ENCODE peak calls at places on chromosomes 4 and X, in four cellular contexts. U, K, M and Y are unnamed samples. For H3K27me3, the result is how much of the 10 kb centered on the place peaks cover.

GRCh38 chr4:186901850-186902249 is 178.2 kb upstream of the FAT1 start:
- DNase-seq in K (no peak), M (no peak), U (no peak), Y (no peak)

GRCh38 chr4:24473309-24473721 is 111.0 kb downstream of the DHX15 start:
- DNase-seq in U (no peak), M (peak), K (peak), Y (peak)

GRCh38 chr4:3201718-3202702 is 46.9 kb upstream of the MSANTD1 start:
- DNase-seq in U (no peak), M (no peak), K (peak), Y (peak)

GRCh38 chr4:99861120-99861905 is 32.9 kb downstream of the LAMTOR3 start:
- DNase-seq in K (no peak), U (no peak), M (peak), Y (no peak)

GRCh38 chr4:113548303-113548702 is 213.2 kb downstream of the CAMK2D start:
- DNase-seq in K (no peak), M (no peak), U (no peak), Y (no peak)

GRCh38 chr4:20954541-20954940 is 254.3 kb downstream of the PACRGL start:
- DNase-seq in M (no peak), K (peak), U (no peak), Y (no peak)

GRCh38 chrX:28880136-28880535 is 292.9 kb downstream of the IL1RAPL1 start:
- DNase-seq in U (no peak), K (no peak), M (no peak), Y (no peak)

GRCh38 chr4:72318771-72319170 is 250.2 kb downstream of the ADAMTS3 start:
- DNase-seq in K (no peak), M (no peak), U (no peak), Y (no peak)

GRCh38 chrX:130111220-130111934 is 1.1 kb upstream of the ELF4 start:
- DNase-seq in M (no peak), U (no peak), K (no peak), Y (no peak)

DNA sequence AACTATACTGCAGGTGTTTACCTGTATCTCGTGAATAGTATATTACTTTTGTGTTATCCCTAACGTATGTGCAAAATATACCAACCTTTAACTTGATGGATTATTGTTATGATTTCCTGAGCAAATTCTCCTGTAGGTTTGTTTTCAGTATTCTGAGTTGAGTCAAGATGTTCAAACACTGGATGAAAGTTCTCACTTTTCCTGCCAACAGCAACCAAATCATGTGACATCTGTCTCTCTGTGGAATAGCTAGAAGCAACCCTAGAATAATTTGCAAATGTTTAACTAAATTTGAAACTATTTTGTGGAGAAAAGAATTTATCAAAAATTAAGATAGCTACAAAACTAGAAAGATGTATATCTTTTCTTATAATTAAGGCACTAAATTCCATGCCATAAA is 35.6 kb downstream of the BCLAF3 start:
- DNase-seq in K (no peak), U (no peak), M (no peak), Y (no peak)
- H3K27me3 ChIP-seq in K (under half), U (under half), M (under half), Y (under half)

GRCh38 chr4:7306021-7306420 is 113.7 kb downstream of the SORCS2 start:
- DNase-seq in K (no peak), M (no peak), U (no peak), Y (no peak)
- H3K27me3 ChIP-seq in K (under half), M (half or more), U (under half), Y (under half)

DNA sequence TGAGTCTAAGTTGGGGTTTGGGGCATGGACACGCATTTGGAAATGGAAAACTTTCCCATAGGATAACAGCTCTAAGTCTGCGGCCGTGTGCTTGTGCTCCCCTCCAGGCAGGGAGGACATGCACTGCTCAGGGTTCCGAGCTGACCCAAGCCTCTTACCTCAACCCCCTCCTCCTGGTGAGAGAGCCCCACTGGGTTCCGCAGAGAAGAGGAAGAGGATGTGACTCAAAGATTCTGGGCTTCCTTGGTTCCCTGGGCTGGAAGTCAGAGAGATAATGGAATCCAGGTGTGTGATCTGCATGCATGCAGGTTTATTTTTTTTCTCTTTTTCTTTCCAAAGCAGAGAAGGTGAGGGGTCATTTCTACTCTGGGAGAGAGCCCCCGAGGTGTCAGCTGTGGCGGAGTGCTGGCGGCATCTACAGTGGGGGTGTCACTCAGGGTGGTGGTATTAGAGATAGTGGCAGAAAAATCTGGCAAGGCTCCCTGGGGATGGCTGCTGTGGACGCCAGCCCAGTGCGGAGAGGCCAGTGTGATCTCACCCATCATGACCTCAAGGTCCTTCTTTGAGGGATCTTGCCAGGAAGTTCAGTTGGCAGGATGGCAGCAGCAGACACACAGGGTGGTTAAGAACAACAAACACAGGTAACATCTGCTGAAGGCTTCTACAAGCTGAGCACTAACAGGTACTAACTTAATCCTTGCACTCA is 168.7 kb upstream of the HAND2 start:
- DNase-seq in K (no peak), U (no peak), M (no peak), Y (no peak)
- H3K27me3 ChIP-seq in K (under half), U (under half), M (under half), Y (under half)

GRCh38 chrX:12564221-12564620 is 227.0 kb upstream of the PRPS2 start:
- DNase-seq in M (no peak), K (no peak), U (no peak), Y (no peak)
- H3K27me3 ChIP-seq in M (under half), K (under half), U (under half), Y (under half)

GRCh38 chr4:126513596-126513995 is 1119.2 kb upstream of the INTU start:
- DNase-seq in M (no peak), K (peak), U (no peak), Y (no peak)

GRCh38 chr4:126512998-126513397 is 1119.8 kb upstream of the INTU start:
- DNase-seq in M (no peak), U (no peak), K (no peak), Y (no peak)
- H3K27me3 ChIP-seq in M (under half), U (under half), K (under half), Y (under half)

DNA sequence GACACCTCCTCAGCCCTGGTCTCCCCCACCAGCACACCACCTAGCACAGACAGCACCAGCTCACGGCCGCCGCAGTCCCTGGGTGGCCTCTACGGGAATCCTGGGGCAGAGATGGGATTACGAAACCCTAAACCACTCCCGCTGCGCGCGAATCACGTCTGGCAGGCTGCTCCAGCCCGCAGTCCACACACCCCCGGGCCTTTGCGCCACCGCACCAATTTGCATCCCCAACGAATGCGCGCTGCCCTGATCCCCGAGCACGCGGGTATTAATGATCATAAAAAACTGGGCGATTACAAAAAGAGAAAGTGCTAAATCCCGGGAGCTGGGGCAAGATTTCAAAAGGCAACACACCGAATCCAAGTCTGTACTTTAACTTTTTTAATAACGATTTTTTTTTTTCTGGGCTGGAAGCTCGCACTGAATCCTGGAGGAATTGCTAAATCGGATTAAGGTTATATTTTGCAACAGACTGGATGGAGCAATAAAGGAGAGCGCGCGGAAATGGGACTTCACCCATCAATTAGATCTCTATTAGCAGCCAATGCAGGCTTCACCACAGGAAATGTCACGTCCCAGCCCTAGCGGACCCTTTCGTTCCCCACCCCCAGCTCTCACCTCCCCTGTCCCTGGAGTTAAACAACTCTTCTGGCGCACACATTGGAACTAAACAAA is 69.8 kb upstream of the TMEM33 start:
- DNase-seq in M (no peak), K (peak), U (no peak), Y (no peak)
- H3K27me3 ChIP-seq in M (under half), K (half or more), U (under half), Y (under half)

GRCh38 chrX:84724576-84724975 is 222.3 kb upstream of the HDX start:
- DNase-seq in M (no peak), U (no peak), K (no peak), Y (no peak)
- H3K27me3 ChIP-seq in M (under half), U (under half), K (under half), Y (under half)

GRCh38 chr4:5921578-5921977 is 28.7 kb upstream of the CRMP1 start:
- DNase-seq in U (no peak), K (no peak), M (no peak), Y (no peak)
- H3K27me3 ChIP-seq in U (under half), K (under half), M (under half), Y (under half)